ENCODE peak calls at places on chromosomes 2 and 18, in five cellular contexts. T is effector CD4-positive, alpha-beta T cell; F is GDM1; J is NCI-H446; I is nephron progenitor cell. K is an unnamed sample.

GRCh38 chr2:204681412-204681811 is 136.1 kb downstream of the PARD3B start:
- DNase-seq in I (no peak), J (no peak), F (no peak), T (no peak), K (no peak)

GRCh38 chr2:187942876-187943275 is 348.8 kb upstream of the GULP1 start:
- DNase-seq in F (no peak), T (no peak), J (no peak), I (no peak), K (no peak)

GRCh38 chr2:237383991-237384671 is 29.8 kb downstream of the COL6A3 start:
- DNase-seq in J (no peak), I (no peak), F (no peak), T (no peak), K (no peak)

GRCh38 chr2:176079851-176080539 is 3.8 kb downstream of the EVX2 start:
- DNase-seq in T (no peak), I (peak), J (no peak), F (no peak), K (no peak)

GRCh38 chr2:196291873-196292800 is 120.8 kb upstream of the STK17B start:
- DNase-seq in F (no peak), J (no peak), I (no peak), T (no peak), K (no peak)

GRCh38 chr2:20585351-20585709 is 65.6 kb downstream of the HS1BP3 start:
- DNase-seq in J (no peak), T (no peak), F (no peak), I (no peak), K (no peak)

GRCh38 chr2:202322435-202322834 is 53.7 kb upstream of the BMPR2 start:
- DNase-seq in T (no peak), I (no peak), J (no peak), F (no peak), K (no peak)

GRCh38 chr18:13264986-13265900 is 46.7 kb downstream of the LDLRAD4 start:
- DNase-seq in F (no peak), I (no peak), T (no peak), J (no peak), K (no peak)

GRCh38 chr2:176126929-176127768 is 2.4 kb upstream of the HOXD8 start:
- DNase-seq in F (no peak), T (peak), J (peak), I (peak), K (peak)

GRCh38 chr2:219249203-219249980 is 3.7 kb upstream of the TUBA4B start:
- DNase-seq in I (peak), J (peak), T (peak), F (peak), K (peak)

GRCh38 chr2:119649364-119649917 is 29.6 kb upstream of the TMEM177 start:
- DNase-seq in J (no peak), I (no peak), F (no peak), T (no peak), K (no peak)

GRCh38 chr2:233404227-233404626 is 49.9 kb downstream of the DGKD start:
- DNase-seq in T (peak), J (no peak), I (no peak), F (peak), K (no peak)

GRCh38 chr2:198325359-198325758 is 521.0 kb downstream of the PLCL1 start:
- DNase-seq in I (no peak), J (no peak), F (no peak), T (no peak), K (no peak)

GRCh38 chr2:101972621-101973434 is 18.9 kb upstream of the IL1R2 start:
- DNase-seq in T (no peak), F (no peak), I (no peak), J (no peak), K (no peak)

GRCh38 chr18:12376034-12376717 is 851 bp downstream of the AFG3L2 start:
- DNase-seq in F (no peak), T (no peak), J (peak), I (peak), K (no peak)

GRCh38 chr2:113219092-113219441 is 45.3 kb downstream of the PSD4 start:
- DNase-seq in F (no peak), J (no peak), I (no peak), T (no peak), K (no peak)